ENCODE peak calls at places on chromosomes 12 and 14, in five cellular contexts. L is IMR-90, M is H1, N is mesenchymal stem cell, K is H9. A is an unnamed sample.
A peak's percentile ranks its signal among the peaks of the same experiment; 100 is the strongest.

GRCh38 chr12:50387487-50387886 is 8.9 kb downstream of the FAM186A start:
- DNase-seq in L (no peak), M (no peak), N (no peak), K (peak; percentile 24), A (no peak)

GRCh38 chr12:6691473-6691872 is 2.3 kb upstream of the ZNF384 start:
- DNase-seq in L (peak; percentile 74), M (no peak), N (peak; percentile 58), K (no peak), A (no peak)

GRCh38 chr12:91922674-91923073 is 223.0 kb downstream of the BTG1 start:
- DNase-seq in L (peak; percentile 8), M (no peak), N (peak; percentile 47), K (no peak), A (no peak)

GRCh38 chr12:75634244-75635222 is 123.1 kb upstream of the KRR1 start:
- DNase-seq in L (no peak), M (no peak), N (peak; percentile 18), K (no peak), A (no peak)

GRCh38 chr14:102775855-102776760 is 1.1 kb upstream of the TRAF3 start:
- DNase-seq in L (peak; percentile 80), M (no peak), N (peak; percentile 78), K (peak; percentile 32), A (no peak)

GRCh38 chr14:60188115-60188514 is 22.9 kb upstream of the DHRS7 start:
- DNase-seq in L (no peak), M (no peak), N (no peak), K (no peak), A (no peak)

GRCh38 chr14:33754264-33754663 is 196.6 kb downstream of the EGLN3 start:
- DNase-seq in L (no peak), M (no peak), N (peak; percentile 45), K (peak; percentile 38), A (no peak)

GRCh38 chr12:88945041-88945732 is 364.9 kb upstream of the KITLG start:
- DNase-seq in L (peak; percentile 10), M (no peak), N (no peak), K (no peak), A (no peak)

GRCh38 chr14:72686101-72686500 is 207.8 kb downstream of the DPF3 start:
- DNase-seq in L (no peak), M (no peak), N (peak; percentile 41), K (no peak), A (no peak)

GRCh38 chr12:5807090-5807414 is 138.0 kb downstream of the ANO2 start:
- DNase-seq in L (peak; percentile 53), M (no peak), N (no peak), K (no peak), A (no peak)

GRCh38 chr12:27965966-27966365 is 6.6 kb downstream of the PTHLH start:
- DNase-seq in L (peak; percentile 63), M (no peak), N (peak; percentile 33), K (no peak), A (no peak)

GRCh38 chr14:95291859-95292542 is 27.7 kb downstream of the CLMN start:
- DNase-seq in L (peak; percentile 21), M (no peak), N (peak; percentile 43), K (peak; percentile 18), A (no peak)

GRCh38 chr14:79947440-79947839 is 263.9 kb downstream of the DIO2 start:
- DNase-seq in L (no peak), M (no peak), N (no peak), K (no peak), A (no peak)

GRCh38 chr12:131795688-131796410 is 32.3 kb upstream of the MMP17 start:
- DNase-seq in L (no peak), M (no peak), N (no peak), K (peak; percentile 85), A (no peak)

GRCh38 chr14:94313991-94314655 is 9.0 kb downstream of the SERPINA6 start:
- DNase-seq in L (peak; percentile 27), M (no peak), N (no peak), K (no peak), A (no peak)

GRCh38 chr12:67449591-67450052 is 180.5 kb downstream of the CAND1 start:
- DNase-seq in L (no peak), M (no peak), N (no peak), K (no peak), A (no peak)

GRCh38 chr12:108333898-108334699 is 5.0 kb downstream of the CMKLR1 start:
- DNase-seq in L (peak; percentile 15), M (no peak), N (no peak), K (no peak), A (no peak)

GRCh38 chr14:100031506-100032281 is 33.5 kb upstream of the EVL start:
- DNase-seq in L (peak; percentile 99), M (no peak), N (peak; percentile 99), K (no peak), A (no peak)

GRCh38 chr14:52253503-52253902 is 14.0 kb upstream of the PTGDR start:
- DNase-seq in L (peak; percentile 5), M (no peak), N (no peak), K (no peak), A (peak; percentile 64)

GRCh38 chr12:5865397-5865796 is 79.7 kb downstream of the ANO2 start:
- DNase-seq in L (no peak), M (no peak), N (no peak), K (no peak), A (no peak)

GRCh38 chr14:65879218-65880009 is 466.9 kb downstream of the FUT8 start:
- DNase-seq in L (peak; percentile 60), M (no peak), N (peak; percentile 2), K (no peak), A (no peak)

GRCh38 chr14:53360821-53361220 is 207.7 kb upstream of the DDHD1 start:
- DNase-seq in L (no peak), M (no peak), N (no peak), K (no peak), A (no peak)

GRCh38 chr14:53356361-53357150 is 203.4 kb upstream of the DDHD1 start:
- DNase-seq in L (peak; percentile 44), M (no peak), N (peak; percentile 8), K (peak; percentile 34), A (no peak)

GRCh38 chr14:53354331-53354730 is 201.2 kb upstream of the DDHD1 start:
- DNase-seq in L (no peak), M (no peak), N (no peak), K (no peak), A (no peak)

GRCh38 chr14:53355581-53356112 is 202.5 kb upstream of the DDHD1 start:
- DNase-seq in L (peak; percentile 82), M (peak; percentile 83), N (peak; percentile 73), K (peak; percentile 88), A (peak; percentile 45)

DNA sequence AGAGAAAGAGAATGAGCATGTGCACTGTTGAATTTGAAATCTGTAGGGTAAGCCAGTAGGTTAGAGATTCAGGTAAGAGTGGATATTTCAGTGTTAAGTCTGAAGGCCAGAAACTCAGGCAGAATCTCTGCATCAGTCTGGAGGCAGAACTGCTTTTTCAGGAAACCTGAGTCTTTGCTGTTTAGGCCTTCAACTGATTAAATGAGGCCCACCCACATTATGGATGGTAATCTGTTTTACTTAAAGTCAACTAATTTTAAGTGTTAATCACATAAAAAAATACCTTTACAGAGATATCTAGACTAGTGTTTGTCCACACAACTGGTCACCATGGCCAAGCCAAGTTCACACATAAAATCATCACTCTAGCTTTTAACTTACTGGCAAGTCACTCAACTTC is 205.0 kb upstream of the DDHD1 start:
- DNase-seq in L (no peak), M (no peak), N (no peak), K (no peak), A (no peak)
- H2BK15ac ChIP-seq in L (no peak overlapping the region), M (no peak overlapping the region), N (no peak overlapping the region), K (no peak overlapping the region), A (no peak overlapping the region)

GRCh38 chr12:76947270-76947669 is 68.5 kb upstream of the CSRP2 start:
- DNase-seq in L (no peak), M (no peak), N (no peak), K (no peak), A (no peak)
- H2AFZ ChIP-seq in L (no peak overlapping the region), M (no peak overlapping the region), N (no peak overlapping the region), K (no peak overlapping the region), A (no peak overlapping the region)

DNA sequence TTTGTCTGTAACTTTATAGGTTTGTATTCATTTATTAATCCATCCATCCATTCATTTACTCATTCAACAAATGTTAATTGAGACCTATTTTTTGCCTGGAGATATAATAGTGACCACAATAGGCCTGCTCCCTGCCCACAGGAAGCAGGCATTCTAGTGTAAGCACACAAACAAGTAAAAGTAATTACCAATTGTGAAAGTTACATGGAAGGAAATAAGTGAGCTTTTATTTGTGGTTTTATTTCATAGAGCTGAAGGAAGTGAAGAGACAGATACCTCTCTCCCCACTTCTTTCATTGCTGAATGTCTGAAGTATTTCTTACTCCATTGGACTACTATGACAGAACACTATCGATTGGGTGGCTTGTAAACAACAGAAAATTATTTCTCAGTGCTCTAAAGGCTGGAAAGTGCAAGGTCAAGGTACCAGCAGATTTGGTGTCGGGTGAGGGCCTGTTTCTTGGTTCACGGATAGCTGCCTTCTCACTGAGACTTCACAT is 183.5 kb downstream of the PRKCH start:
- DNase-seq in L (no peak), M (no peak), N (no peak), K (no peak), A (no peak)
- H2BK15ac ChIP-seq in L (no peak overlapping the region), M (no peak overlapping the region), N (no peak overlapping the region), K (no peak overlapping the region), A (no peak overlapping the region)

GRCh38 chr12:45989857-45990467 is 412 bp downstream of the SCAF11 start:
- DNase-seq in L (peak; percentile 47), M (no peak), N (peak; percentile 79), K (peak; percentile 56), A (peak; percentile 56)
- H2AFZ ChIP-seq in L (peak overlapping the region; percentile 99), M (peak overlapping the region; percentile 65), N (peak overlapping the region; percentile 89), K (no peak overlapping the region), A (peak overlapping the region; percentile 93)

A was measured in neuronal stem cell.